ENCODE peak calls at places on chromosome 2, in four cellular contexts. Q, T, H and Y are unnamed samples. For H3K4me1, the result is how much of the 10 kb centered on the place peaks cover.

GRCh38 chr2:55092439-55092838 is 42.2 kb upstream of the RTN4 start:
- DNase-seq in Q (no peak), H (no peak), T (no peak), Y (no peak)

GRCh38 chr2:217714268-217714643 is 288.5 kb downstream of the TNS1 start:
- DNase-seq in Q (peak), H (no peak), T (no peak), Y (no peak)

GRCh38 chr2:30768036-30768686 is 39.1 kb downstream of the CAPN13 start:
- DNase-seq in T (no peak), H (no peak), Q (no peak), Y (no peak)

GRCh38 chr2:60066096-60066839 is 487.2 kb downstream of the BCL11A start:
- DNase-seq in T (no peak), H (no peak), Q (no peak), Y (no peak)

GRCh38 chr2:196836440-196836839 is 27.3 kb upstream of the C2orf66 start:
- DNase-seq in T (no peak), Q (no peak), H (no peak), Y (no peak)

GRCh38 chr2:8607591-8607990 is 74.3 kb upstream of the ID2 start:
- DNase-seq in H (no peak), Q (no peak), T (no peak), Y (no peak)

GRCh38 chr2:219475697-219476604 is 22.7 kb upstream of the GMPPA start:
- DNase-seq in T (no peak), Q (peak), H (peak), Y (peak)

GRCh38 chr2:226354434-226354833 is 445.2 kb downstream of the IRS1 start:
- DNase-seq in T (no peak), H (no peak), Q (no peak), Y (no peak)

GRCh38 chr2:30115141-30115980 is 31.4 kb upstream of the YPEL5 start:
- DNase-seq in H (peak), T (no peak), Q (peak), Y (peak)

GRCh38 chr2:201795608-201796477 is 10.5 kb upstream of the CDK15 start:
- DNase-seq in T (no peak), Q (no peak), H (no peak), Y (no peak)

GRCh38 chr2:110748489-110748867 is 16.1 kb downstream of the ACOXL start:
- DNase-seq in H (peak), T (no peak), Q (no peak), Y (peak)

GRCh38 chr2:180732337-180732736 is 248.1 kb upstream of the UBE2E3 start:
- DNase-seq in Q (no peak), H (no peak), T (no peak), Y (no peak)

GRCh38 chr2:182355815-182356214 is 71.0 kb downstream of the PDE1A start:
- DNase-seq in H (no peak), Q (no peak), T (no peak), Y (no peak)

GRCh38 chr2:235195921-235196320 is 244.1 kb downstream of the SH3BP4 start:
- DNase-seq in Q (no peak), H (no peak), T (no peak), Y (no peak)

GRCh38 chr2:236178921-236179652 is 10.9 kb upstream of the GBX2 start:
- DNase-seq in H (no peak), T (no peak), Q (no peak), Y (no peak)

GRCh38 chr2:69724540-69725159 is 17.3 kb upstream of the ANXA4 start:
- DNase-seq in Q (peak), T (peak), H (peak), Y (peak)

GRCh38 chr2:15142069-15142689 is 419.0 kb downstream of the NBAS start:
- DNase-seq in T (peak), Q (no peak), H (peak), Y (peak)

GRCh38 chr2:176473177-176473576 is 203.9 kb downstream of the MTX2 start:
- DNase-seq in T (no peak), H (no peak), Q (peak), Y (no peak)

GRCh38 chr2:34912084-34912483 is 1313.0 kb upstream of the FAM98A start:
- DNase-seq in H (no peak), T (no peak), Q (no peak), Y (no peak)

GRCh38 chr2:144659731-144660275 is 139.9 kb upstream of the ZEB2 start:
- DNase-seq in Q (peak), T (no peak), H (peak), Y (peak)

GRCh38 chr2:168345601-168346000 is 98.2 kb upstream of the STK39 start:
- DNase-seq in Q (no peak), H (no peak), T (no peak), Y (no peak)

GRCh38 chr2:119644186-119644585 is 34.8 kb upstream of the TMEM177 start:
- DNase-seq in Q (no peak), H (no peak), T (no peak), Y (no peak)

GRCh38 chr2:240960963-240961876 is 37.2 kb upstream of the SNED1 start:
- DNase-seq in H (no peak), Q (no peak), T (no peak), Y (no peak)

GRCh38 chr2:127173073-127173472 is 47.0 kb downstream of the CYP27C1 start:
- DNase-seq in Q (no peak), H (no peak), T (no peak), Y (no peak)

DNA sequence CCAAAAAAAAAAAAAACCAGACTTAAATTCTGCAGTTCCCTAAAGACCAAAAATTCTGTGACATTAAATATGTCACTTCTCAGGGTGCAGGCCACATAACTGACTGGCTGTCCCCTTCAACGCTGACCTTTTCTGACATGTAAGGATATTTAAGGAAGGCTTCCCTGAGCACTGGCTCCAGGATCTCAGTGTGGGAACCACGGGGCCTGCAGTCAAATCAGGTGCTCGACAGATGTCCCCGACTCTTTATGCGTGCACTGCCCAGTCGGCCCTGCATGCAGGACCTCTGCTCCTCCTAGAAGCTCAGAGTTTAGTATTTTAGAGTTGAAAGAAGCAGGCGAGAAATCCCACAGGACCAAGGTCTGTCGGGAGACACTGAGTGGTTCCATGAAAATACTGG is 69.4 kb upstream of the POMC start:
- DNase-seq in T (no peak), Q (no peak), H (no peak), Y (no peak)
- H3K4me3 ChIP-seq in T (no peak), Q (no peak), H (no peak), Y (no peak)

DNA sequence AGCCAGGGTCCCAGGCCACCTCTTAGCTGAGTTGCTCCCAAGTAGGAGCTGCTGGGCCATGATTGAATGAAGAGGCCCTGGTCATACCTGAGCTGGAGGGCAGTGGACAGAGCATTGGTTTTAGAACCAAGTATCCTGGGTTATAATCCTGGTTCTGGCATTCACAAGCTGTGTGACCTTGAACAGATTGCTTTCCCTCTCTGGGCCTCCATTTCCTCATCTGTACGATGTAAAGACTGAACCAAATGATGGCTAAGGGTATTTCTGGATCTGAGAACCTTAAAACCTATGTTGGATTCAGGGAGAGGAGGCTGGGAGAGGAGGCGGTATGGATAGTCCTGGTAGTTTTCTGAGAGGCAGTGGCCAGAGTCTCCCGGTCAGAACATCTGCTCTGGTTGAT is 31.0 kb downstream of the KCNK3 start:
- DNase-seq in Q (no peak), T (no peak), H (no peak), Y (no peak)
- H3K27ac ChIP-seq in Q (peak), T (peak), H (no peak), Y (no peak)

GRCh38 chr2:171323971-171324528 is 109.7 kb downstream of the METTL8 start:
- DNase-seq in T (no peak), H (no peak), Q (no peak), Y (no peak)
- H3K4me1 ChIP-seq in T (under half), H (half or more), Q (under half), Y (under half)

GRCh38 chr2:224442092-224442999 is 40.4 kb upstream of the FAM124B start:
- DNase-seq in T (no peak), H (no peak), Q (peak), Y (no peak)
- H3K4me3 ChIP-seq in T (peak), H (no peak), Q (peak), Y (no peak)